ENCODE peak calls at places on chromosomes 3 and 15, in six cellular contexts. W is endodermal cell, F is breast epithelium, Z is skeletal muscle cell, Y is colonic mucosa, V is epithelial cell of proximal tubule. D is an unnamed sample.

GRCh38 chr3:34157491-34157890 is 359.1 kb downstream of the PDCD6IP start:
- DNase-seq in Z (no peak), W (no peak), F (no peak), Y (no peak), V (no peak), D (no peak)

GRCh38 chr15:40366204-40367037 is 8.4 kb downstream of the DISP2 start:
- DNase-seq in Z (no peak), W (peak), V (no peak), Y (no peak), F (no peak), D (no peak)

GRCh38 chr3:32219537-32219936 is 18.9 kb upstream of the CMTM8 start:
- DNase-seq in V (no peak), Y (no peak), W (no peak), Z (no peak), F (no peak), D (no peak)

GRCh38 chr3:161217496-161217895 is 3.6 kb upstream of the NMD3 start:
- DNase-seq in Y (no peak), W (no peak), F (no peak), Z (no peak), V (no peak), D (no peak)

GRCh38 chr3:57752307-57752706 is 3.8 kb upstream of the SLMAP start:
- DNase-seq in W (no peak), Y (peak), Z (no peak), V (peak), F (no peak), D (no peak)

GRCh38 chr15:51776952-51777574 is 25.7 kb downstream of the TMOD2 start:
- DNase-seq in F (no peak), W (peak), Z (no peak), Y (peak), V (peak), D (peak)

GRCh38 chr3:190281308-190282051 is 40.8 kb downstream of the CLDN1 start:
- DNase-seq in Y (no peak), V (peak), W (no peak), Z (peak), F (no peak), D (peak)

GRCh38 chr3:161349529-161350278 is 21.6 kb downstream of the SPTSSB start:
- DNase-seq in V (peak), W (no peak), Y (no peak), Z (peak), F (no peak), D (peak)